ENCODE peak calls at places on chromosomes 6 and 20, in eight cellular contexts. Z is COR-L47; M is foreskin fibroblast; D is NCI-H748 treated with DMSO at 0.1 percent for 48 hours; W is stimulated activated CD4-positive, alpha-beta T cell treated with anti-CD3 and anti-CD28 coated beads, Interleukin-15, amount 100 ng/mL, for 1 hour; P is AG04450; R is T-cell; O is fibroblast of lung. Q is an unnamed sample.

GRCh38 chr20:34774431-34774830 is 51.0 kb downstream of the NCOA6 start:
- DNase-seq in Z (no peak), M (no peak), D (no peak), W (no peak), P (no peak), R (no peak), O (no peak), Q (no peak)

GRCh38 chr6:12543953-12544352 is 172.6 kb upstream of the PHACTR1 start:
- DNase-seq in Z (no peak), M (no peak), D (no peak), W (no peak), P (no peak), R (no peak), O (no peak), Q (no peak)

GRCh38 chr6:129593233-129593564 is 116.8 kb downstream of the ARHGAP18 start:
- DNase-seq in Z (no peak), M (peak), D (no peak), W (no peak), P (no peak), R (no peak), O (peak), Q (no peak)

GRCh38 chr20:34604980-34605788 is 46.7 kb downstream of the MAP1LC3A start:
- DNase-seq in Z (no peak), M (peak), D (no peak), W (no peak), P (peak), R (no peak), O (peak), Q (no peak)

GRCh38 chr6:153058291-153058690 is 55.8 kb upstream of the MTRF1L start:
- DNase-seq in Z (no peak), M (peak), D (no peak), W (no peak), P (no peak), R (no peak), O (peak), Q (no peak)

GRCh38 chr6:121584591-121585369 is 149.3 kb downstream of the GJA1 start:
- DNase-seq in Z (no peak), M (no peak), D (no peak), W (no peak), P (no peak), R (no peak), O (peak), Q (no peak)

GRCh38 chr6:53032853-53033252 is 32.4 kb upstream of the FBXO9 start:
- DNase-seq in Z (no peak), M (peak), D (no peak), W (no peak), P (no peak), R (no peak), O (peak), Q (no peak)

GRCh38 chr20:63703976-63704748 is 3.6 kb downstream of the ARFRP1 start:
- DNase-seq in Z (no peak), M (no peak), D (no peak), W (no peak), P (no peak), R (no peak), O (no peak), Q (no peak)

GRCh38 chr20:62818592-62819493 is 2.0 kb downstream of the COL9A3 start:
- DNase-seq in Z (peak), M (no peak), D (no peak), W (no peak), P (no peak), R (no peak), O (peak), Q (peak)

GRCh38 chr6:138499303-138499991 is at the start of gene NHSL1:
- DNase-seq in Z (no peak), M (no peak), D (no peak), W (no peak), P (no peak), R (no peak), O (peak), Q (no peak)

GRCh38 chr6:34272022-34272926 is 23.5 kb upstream of the SMIM29 start:
- DNase-seq in Z (no peak), M (no peak), D (no peak), W (no peak), P (no peak), R (no peak), O (no peak), Q (no peak)

GRCh38 chr6:136801581-136801980 is 9.3 kb upstream of the MAP3K5 start:
- DNase-seq in Z (no peak), M (no peak), D (no peak), W (no peak), P (no peak), R (no peak), O (no peak), Q (no peak)

GRCh38 chr6:40743226-40743625 is 156.1 kb upstream of the LRFN2 start:
- DNase-seq in Z (no peak), M (no peak), D (no peak), W (no peak), P (no peak), R (no peak), O (no peak), Q (no peak)

GRCh38 chr20:3000852-3001523 is 42.4 kb upstream of the GNRH2 start:
- DNase-seq in Z (peak), M (peak), D (peak), W (no peak), P (peak), R (peak), O (peak), Q (no peak)

GRCh38 chr6:116277124-116277523 is 2.6 kb downstream of the TSPYL1 start:
- DNase-seq in Z (no peak), M (no peak), D (no peak), W (no peak), P (no peak), R (no peak), O (no peak), Q (no peak)

GRCh38 chr6:66599541-66599940 is 892.5 kb upstream of the EYS start:
- DNase-seq in Z (no peak), M (no peak), D (no peak), W (no peak), P (no peak), R (no peak), O (peak), Q (no peak)

GRCh38 chr6:37667050-37667814 is 30.5 kb downstream of the MDGA1 start:
- DNase-seq in Z (no peak), M (peak), D (no peak), W (no peak), P (peak), R (no peak), O (peak), Q (no peak)

GRCh38 chr6:54621285-54621684 is 225.3 kb upstream of the FAM83B start:
- DNase-seq in Z (no peak), M (no peak), D (no peak), W (no peak), P (no peak), R (no peak), O (no peak), Q (no peak)

GRCh38 chr6:127630800-127631199 is 53.8 kb downstream of the C6orf58 start:
- DNase-seq in Z (no peak), M (no peak), D (no peak), W (no peak), P (no peak), R (no peak), O (no peak), Q (no peak)

GRCh38 chr6:27280064-27280539 is 32.0 kb downstream of the POM121L2 start:
- DNase-seq in Z (no peak), M (peak), D (peak), W (no peak), P (peak), R (no peak), O (peak), Q (no peak)

GRCh38 chr6:122609881-122610689 is at the start of gene PKIB:
- DNase-seq in Z (peak), M (peak), D (peak), W (peak), P (no peak), R (no peak), O (peak), Q (peak)

GRCh38 chr6:19415605-19416326 is 421.4 kb upstream of the ID4 start:
- DNase-seq in Z (no peak), M (peak), D (no peak), W (no peak), P (no peak), R (no peak), O (peak), Q (no peak)

GRCh38 chr20:60559462-60559861 is 601.2 kb downstream of the CDH26 start:
- DNase-seq in Z (no peak), M (no peak), D (no peak), W (no peak), P (no peak), R (no peak), O (no peak), Q (no peak)

GRCh38 chr20:61185841-61186601 is 66.0 kb upstream of the CDH4 start:
- DNase-seq in Z (no peak), M (peak), D (no peak), W (no peak), P (peak), R (no peak), O (peak), Q (no peak)

GRCh38 chr20:24773751-24774201 is 175.3 kb upstream of the CST7 start:
- DNase-seq in Z (no peak), M (peak), D (no peak), W (no peak), P (peak), R (no peak), O (peak), Q (no peak)

GRCh38 chr20:24672181-24672880 is 202.9 kb downstream of the SYNDIG1 start:
- DNase-seq in Z (no peak), M (no peak), D (no peak), W (no peak), P (no peak), R (no peak), O (peak), Q (no peak)

GRCh38 chr6:155549028-155549798 is 93.6 kb upstream of the NOX3 start:
- DNase-seq in Z (no peak), M (no peak), D (no peak), W (no peak), P (no peak), R (no peak), O (no peak), Q (no peak)

GRCh38 chr6:111011360-111012142 is 29.7 kb downstream of the RPF2 start:
- DNase-seq in Z (peak), M (peak), D (peak), W (no peak), P (peak), R (no peak), O (peak), Q (no peak)

GRCh38 chr20:38447251-38447661 is 12.1 kb upstream of the SNHG17 start:
- DNase-seq in Z (no peak), M (no peak), D (no peak), W (no peak), P (no peak), R (no peak), O (no peak), Q (no peak)

GRCh38 chr6:17640477-17640917 is 40.4 kb downstream of the FAM8A1 start:
- DNase-seq in Z (no peak), M (peak), D (no peak), W (no peak), P (no peak), R (no peak), O (peak), Q (no peak)

GRCh38 chr6:65787787-65788186 is 80.8 kb upstream of the EYS start:
- DNase-seq in Z (no peak), M (no peak), D (no peak), W (no peak), P (no peak), R (no peak), O (no peak), Q (no peak)

GRCh38 chr6:38876470-38876869 is 161.4 kb downstream of the DNAH8 start:
- DNase-seq in Z (no peak), M (no peak), D (no peak), W (no peak), P (no peak), R (peak), O (no peak), Q (peak)

GRCh38 chr20:25672659-25673058 is 24.0 kb downstream of the ZNF337 start:
- DNase-seq in Z (no peak), M (no peak), D (no peak), W (no peak), P (no peak), R (no peak), O (no peak), Q (no peak)

GRCh38 chr20:51594206-51594998 is 51.9 kb upstream of the NFATC2 start:
- DNase-seq in Z (no peak), M (no peak), D (no peak), W (no peak), P (no peak), R (no peak), O (no peak), Q (peak)

GRCh38 chr20:63823691-63824311 is 7.3 kb downstream of the ZBTB46 start:
- DNase-seq in Z (no peak), M (no peak), D (no peak), W (no peak), P (no peak), R (no peak), O (no peak), Q (no peak)

GRCh38 chr6:72553531-72554202 is 68.2 kb upstream of the KCNQ5 start:
- DNase-seq in Z (no peak), M (peak), D (peak), W (no peak), P (peak), R (no peak), O (peak), Q (no peak)

GRCh38 chr20:61937146-61937962 is 128.3 kb downstream of the TAF4 start:
- DNase-seq in Z (no peak), M (no peak), D (no peak), W (no peak), P (no peak), R (no peak), O (no peak), Q (no peak)

GRCh38 chr6:33416386-33417126 is 1.4 kb downstream of the CUTA start:
- DNase-seq in Z (no peak), M (no peak), D (no peak), W (no peak), P (no peak), R (no peak), O (no peak), Q (no peak)